ENCODE peak calls at places on chromosomes 16 and 17, in seven cellular contexts. B is spleen, Q is breast epithelium, L is GM23338, U is fibroblast of lung, T is foreskin fibroblast, A is esophagus muscularis mucosa. I is an unnamed sample.

GRCh38 chr17:38883592-38884526 is 14.0 kb downstream of the LASP1 start:
- DNase-seq in Q (no peak), B (no peak), T (no peak), A (no peak), U (peak; percentile 57), L (peak; percentile 60), I (no peak)

GRCh38 chr17:9647014-9647413 is 1.7 kb downstream of the USP43 start:
- DNase-seq in A (no peak), T (no peak), Q (no peak), B (no peak), U (peak; percentile 24), L (peak; percentile 73), I (no peak)

GRCh38 chr17:6135216-6135615 is 65.0 kb downstream of the WSCD1 start:
- DNase-seq in U (no peak), B (no peak), Q (no peak), L (no peak), T (no peak), A (no peak), I (no peak)

GRCh38 chr17:57537524-57538410 is 207.3 kb downstream of the CCDC182 start:
- DNase-seq in A (no peak), Q (no peak), T (no peak), B (no peak), U (no peak), L (no peak), I (no peak)

GRCh38 chr16:78235168-78235800 is 135.8 kb downstream of the WWOX start:
- DNase-seq in U (peak; percentile 47), B (peak; percentile 85), T (no peak), A (peak; percentile 94), Q (peak; percentile 55), L (peak; percentile 88), I (peak; percentile 4)

GRCh38 chr17:40366076-40366860 is 1.7 kb upstream of the GJD3 start:
- DNase-seq in A (no peak), Q (no peak), T (no peak), U (no peak), B (no peak), L (no peak), I (no peak)

GRCh38 chr17:50203589-50204345 is 2.3 kb upstream of the COL1A1 start:
- DNase-seq in Q (no peak), T (peak; percentile 99), L (no peak), U (peak; percentile 99), A (no peak), B (no peak), I (peak; percentile 91)

GRCh38 chr17:64491034-64491860 is 5.6 kb downstream of the POLG2 start:
- DNase-seq in B (no peak), L (peak; percentile 56), Q (no peak), U (no peak), A (no peak), T (no peak), I (no peak)

GRCh38 chr17:76843703-76844484 is 24.3 kb upstream of the MGAT5B start:
- DNase-seq in B (no peak), A (no peak), Q (no peak), U (no peak), L (no peak), T (no peak), I (no peak)

GRCh38 chr16:54783980-54784379 is 146.7 kb upstream of the IRX5 start:
- DNase-seq in L (no peak), U (no peak), Q (no peak), B (no peak), T (no peak), A (no peak), I (no peak)

GRCh38 chr17:27980035-27980434 is 62.4 kb upstream of the NLK start:
- DNase-seq in A (no peak), L (no peak), Q (no peak), T (peak; percentile 12), B (no peak), U (peak; percentile 91), I (peak; percentile 71)

GRCh38 chr17:27568216-27568615 is 62.8 kb upstream of the LGALS9 start:
- DNase-seq in Q (no peak), T (no peak), U (no peak), A (no peak), B (peak; percentile 54), L (no peak), I (no peak)

DNA sequence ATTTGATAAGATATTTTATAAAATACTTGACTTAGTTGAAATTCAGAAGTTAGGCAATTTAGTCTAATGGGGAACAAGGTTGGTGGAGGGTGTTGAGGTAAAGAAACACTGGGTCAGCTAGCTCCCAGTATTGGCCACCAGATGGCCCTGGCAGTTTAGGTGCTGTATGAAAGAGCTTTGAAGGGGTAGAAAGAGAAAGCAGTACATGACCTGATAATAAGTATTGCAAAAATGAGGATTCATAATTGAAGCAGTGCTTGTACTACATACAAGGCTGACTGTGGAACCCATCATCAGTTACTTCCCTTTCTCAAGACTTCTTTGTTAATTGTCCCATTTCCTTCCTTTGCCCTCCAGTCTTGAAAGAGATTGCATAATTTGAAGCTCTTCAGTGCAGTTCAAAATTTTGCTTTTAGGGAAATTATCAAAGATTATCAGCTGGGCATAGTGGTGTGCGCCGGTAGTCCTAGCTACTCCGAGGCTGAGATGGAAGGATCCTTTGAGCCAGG is 29.4 kb downstream of the TANC2 start:
- DNase-seq in B (no peak), Q (no peak), U (peak; percentile 37), L (peak; percentile 69), A (no peak), T (peak; percentile 7), I (peak; percentile 10)
- TF ChIP-seq CTCF in B (peak; percentile 25), Q (no peak), U (peak; percentile 79), L (peak; percentile 72), A (peak; percentile 42), T (peak; percentile 64), I (peak; percentile 71)

DNA sequence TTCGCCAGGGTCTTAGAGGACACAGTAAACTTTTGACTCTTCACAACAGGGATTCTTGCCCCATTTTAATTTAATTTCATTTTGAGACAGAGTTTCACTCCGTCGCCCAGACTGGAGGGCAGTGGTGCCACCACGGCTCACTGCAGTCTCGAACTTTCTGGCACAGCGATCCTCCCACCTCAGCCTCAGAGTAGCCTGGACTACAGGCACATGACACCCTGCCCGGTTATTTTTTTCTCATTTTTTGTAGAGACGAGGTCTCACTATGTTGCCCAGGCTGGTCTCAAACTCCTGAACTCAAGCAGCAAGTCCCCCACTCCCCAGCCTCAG is 329 bp upstream of the NLE1 start:
- DNase-seq in B (no peak), U (no peak), A (no peak), Q (no peak), L (no peak), T (no peak), I (no peak)
- H3K4me3 ChIP-seq in B (no peak overlapping the region), U (peak overlapping the region; percentile 95), A (peak overlapping the region; percentile 91), Q (peak overlapping the region; percentile 94), L (peak overlapping the region; percentile 98), T (peak overlapping the region; percentile 98), I (peak overlapping the region; percentile 99)

DNA sequence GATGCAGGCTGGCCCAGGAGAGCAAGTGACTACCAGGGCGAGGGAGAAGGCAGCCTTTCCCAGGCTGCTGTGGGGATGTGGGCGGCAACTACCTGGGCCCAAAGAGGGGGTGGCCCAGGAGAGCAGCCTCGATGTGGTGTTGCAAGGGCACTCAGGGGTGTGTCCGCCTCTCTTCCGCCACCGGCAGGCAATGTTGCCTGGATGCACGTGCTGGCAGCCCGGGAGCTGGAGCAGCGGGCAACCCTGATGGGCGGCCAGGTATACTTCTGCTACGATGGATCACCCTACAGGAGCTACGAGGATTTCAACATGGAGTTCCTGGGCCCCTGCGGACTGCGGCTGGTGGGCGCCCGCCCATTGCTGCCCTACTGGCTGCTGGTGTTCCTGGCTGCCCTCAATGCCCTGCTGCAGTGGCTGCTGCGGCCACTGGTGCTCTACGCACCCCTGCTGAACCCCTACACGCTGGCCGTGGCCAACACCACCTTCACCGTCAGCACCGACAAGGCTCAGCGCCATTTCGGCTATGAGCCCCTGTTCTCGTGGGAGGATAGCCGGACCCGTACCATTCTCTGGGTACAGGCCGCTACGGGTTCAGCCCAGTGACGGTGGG is 2.7 kb downstream of the HSD3B7 start:
- DNase-seq in U (no peak), L (peak; percentile 47), A (no peak), Q (no peak), B (no peak), T (no peak), I (no peak)
- TF ChIP-seq CTCF in U (no peak), L (no peak), A (no peak), Q (no peak), B (no peak), T (no peak), I (no peak)

GRCh38 chr17:79095345-79096055 is 20.9 kb downstream of the ENGASE start:
- DNase-seq in T (no peak), U (no peak), B (no peak), A (no peak), Q (no peak), L (no peak), I (no peak)
- H3K4me3 ChIP-seq in T (no peak overlapping the region), U (no peak overlapping the region), B (no peak overlapping the region), A (no peak overlapping the region), Q (no peak overlapping the region), L (no peak overlapping the region), I (no peak overlapping the region)